ENCODE peak calls at places on chromosomes 4 and X, in four cellular contexts. F is NT2/D1, I is GM12878, R is H1. B is an unnamed sample.

GRCh38 chr4:110287130-110287529 is 88.7 kb upstream of the ELOVL6 start:
- DNase-seq in F (no peak), I (peak), R (no peak), B (no peak)

GRCh38 chr4:23039813-23040212 is 347.1 kb downstream of the GBA3 start:
- DNase-seq in F (no peak), I (no peak), R (no peak), B (no peak)

GRCh38 chr4:56681849-56682175 is 716 bp upstream of the HOPX start:
- DNase-seq in F (no peak), I (no peak), R (no peak), B (no peak)

GRCh38 chrX:130024127-130024526 is 41.7 kb downstream of the BCORL1 start:
- DNase-seq in F (peak), I (peak), R (peak), B (peak)

GRCh38 chrX:118745570-118745969 is 18.2 kb downstream of the IL13RA1 start:
- DNase-seq in F (no peak), I (no peak), R (no peak), B (no peak)

GRCh38 chr4:117773067-117773946 is 261.0 kb upstream of the NDST3 start:
- DNase-seq in F (no peak), I (no peak), R (no peak), B (no peak)

GRCh38 chrX:107559506-107559905 is 68.8 kb upstream of the PRPS1 start:
- DNase-seq in F (no peak), I (no peak), R (no peak), B (no peak)

GRCh38 chr4:11739992-11740391 is 311.3 kb upstream of the HS3ST1 start:
- DNase-seq in F (no peak), I (no peak), R (no peak), B (no peak)

DNA sequence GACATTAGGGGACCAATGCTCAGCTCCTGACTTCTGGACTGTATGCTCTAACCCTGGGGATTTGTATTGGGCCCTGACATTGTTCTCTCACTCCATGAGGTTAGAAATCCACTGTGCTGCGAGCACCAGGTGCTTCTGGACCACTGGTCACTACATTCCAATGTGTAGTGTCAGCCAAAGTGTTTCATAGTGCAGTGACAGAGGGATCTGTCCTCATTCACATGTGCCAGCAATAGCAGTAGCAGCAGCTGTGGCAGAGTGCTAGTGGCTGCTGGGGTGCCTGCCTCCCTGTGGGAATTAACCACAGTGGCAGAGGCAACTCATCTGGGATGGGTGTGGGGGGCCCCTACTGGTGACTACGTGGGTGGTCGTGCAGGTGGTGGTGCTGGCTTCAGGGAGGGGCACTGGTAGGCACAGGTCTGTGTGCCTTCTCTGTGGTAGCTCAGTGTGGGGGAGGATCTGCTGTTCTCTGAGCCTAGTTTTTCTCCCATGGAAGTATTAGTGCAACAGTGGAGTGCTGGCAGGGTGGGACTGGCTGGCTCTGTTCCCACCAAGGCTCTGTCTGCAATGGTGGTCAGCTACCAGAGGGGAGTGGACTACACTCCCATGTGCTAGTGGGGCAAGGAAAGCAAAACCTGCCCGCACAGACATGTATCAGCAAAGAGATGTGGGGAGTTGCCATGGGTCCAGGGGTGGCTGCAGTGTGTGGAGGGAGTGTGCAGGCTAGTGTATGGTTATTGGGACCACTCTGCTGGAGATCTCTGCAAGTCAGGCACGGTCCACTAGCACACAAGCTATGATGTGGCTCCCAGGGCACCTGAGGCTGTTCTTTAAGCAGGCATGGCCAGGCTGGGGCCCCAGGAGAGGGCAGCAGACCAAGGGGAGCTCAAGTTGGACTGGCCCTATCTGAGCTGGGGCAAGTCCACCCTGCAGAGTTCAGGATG is 78.5 kb downstream of the SCLT1 start:
- DNase-seq in F (no peak), I (no peak), R (no peak), B (no peak)
- TF ChIP-seq SUZ12 in F (no peak), I (no peak), R (no peak), B (no peak)

GRCh38 chr4:4914059-4914820 is 54.8 kb downstream of the MSX1 start:
- DNase-seq in F (no peak), I (no peak), R (no peak), B (no peak)
- TF ChIP-seq SUZ12 in F (no peak), I (no peak), R (no peak), B (no peak)

DNA sequence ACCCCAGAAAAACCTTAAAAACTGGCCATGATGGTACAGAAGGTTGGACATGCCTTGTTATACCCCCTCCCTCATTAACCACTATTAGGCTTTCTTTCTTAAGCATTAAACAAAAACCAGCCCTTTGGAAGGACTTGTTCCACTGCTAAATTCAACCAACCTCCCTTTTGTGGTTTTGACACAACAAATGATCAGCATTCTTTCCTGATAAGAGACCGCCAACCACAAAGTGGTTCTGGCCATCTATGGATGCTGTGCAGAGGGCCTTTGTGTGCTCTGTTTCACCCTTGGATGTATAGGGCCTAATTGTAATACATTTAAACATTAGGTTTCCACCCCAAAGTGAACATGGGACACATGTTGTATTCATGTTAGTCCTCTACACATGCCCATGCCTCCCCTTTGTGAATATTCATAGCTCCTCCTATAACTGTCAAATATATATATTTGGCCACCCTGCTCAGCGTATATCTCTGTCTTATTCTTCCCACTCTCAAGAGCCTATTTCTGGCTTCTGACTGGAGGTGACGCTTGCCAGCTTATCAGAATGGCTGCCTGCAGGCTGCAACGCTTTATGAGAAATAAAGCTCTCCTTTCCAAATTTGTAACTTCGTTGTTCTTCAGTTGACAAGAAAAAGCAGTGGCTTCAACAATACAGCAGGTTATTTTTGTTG is 126.6 kb downstream of the NPNT start:
- DNase-seq in F (no peak), I (no peak), R (no peak), B (no peak)
- TF ChIP-seq SUZ12 in F (no peak), I (no peak), R (no peak), B (no peak)

DNA sequence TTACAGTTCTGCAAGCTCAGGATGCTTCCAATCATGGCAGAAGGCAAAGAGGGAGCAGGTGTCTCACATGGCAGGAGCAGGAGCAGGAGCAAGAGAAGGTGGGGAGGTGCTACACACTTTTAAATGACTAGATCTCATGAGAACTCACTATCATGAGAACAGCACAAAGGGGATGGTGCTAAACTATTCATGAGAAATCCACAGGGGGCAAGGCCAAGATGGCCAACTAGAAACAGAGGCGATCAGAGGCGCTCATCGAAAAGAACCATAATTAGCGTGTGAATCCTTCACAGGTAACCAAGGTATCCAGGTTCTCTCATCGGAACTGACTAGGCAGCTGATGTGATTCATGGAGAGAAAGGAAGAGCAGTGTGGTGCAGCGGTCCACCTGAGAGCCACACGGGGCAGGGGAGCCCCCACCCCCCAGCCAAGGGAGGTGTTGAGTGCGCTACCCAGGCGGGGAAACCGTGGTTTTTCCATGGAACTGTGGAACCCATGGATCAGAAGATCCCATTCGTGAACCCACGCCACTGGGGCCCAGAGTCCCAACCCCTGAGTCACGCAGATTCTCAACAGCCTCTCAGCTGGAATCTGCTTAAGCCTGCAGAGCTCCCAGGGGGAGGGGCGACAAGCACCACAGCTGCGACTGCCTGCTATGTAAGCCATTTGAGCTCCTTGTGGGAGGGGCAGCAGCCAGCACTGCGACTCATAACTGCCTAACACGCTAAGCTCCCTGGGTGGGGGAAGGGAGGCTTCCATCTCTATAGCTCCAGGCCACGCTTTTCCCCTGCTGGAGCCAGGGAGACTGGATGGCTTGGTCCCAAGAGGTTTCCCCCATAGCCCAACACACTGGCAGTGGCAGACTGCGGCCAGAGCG is 46.7 kb downstream of the FGF16 start:
- DNase-seq in F (peak), I (no peak), R (peak), B (peak)
- TF ChIP-seq SUZ12 in F (no peak), I (no peak), R (no peak), B (no peak)